ENCODE peak calls at places on chromosome X, in eight cellular contexts. One of them, this sample, is unnamed.

GRCh38 chrX:13087322-13088154 is 43.1 kb upstream of the FAM9C start:
- DNase-seq in right lobe of liver: no peak
- DNase-seq in GM12865: peak; percentile 95
- DNase-seq in fibroblast of pulmonary artery: peak; percentile 78
- DNase-seq in bronchial epithelial cell: peak; percentile 85
- DNase-seq in astrocyte of the cerebellum: peak; percentile 33
- DNase-seq in HFF-Myc: no peak
- DNase-seq in BJ: no peak
- DNase-seq in this sample: peak; percentile 89

GRCh38 chrX:41561045-41561444 is 113.9 kb downstream of the NYX start:
- DNase-seq in bronchial epithelial cell: peak; percentile 75
- DNase-seq in astrocyte of the cerebellum: peak; percentile 71
- DNase-seq in right lobe of liver: no peak
- DNase-seq in GM12865: peak; percentile 69
- DNase-seq in HFF-Myc: peak; percentile 52
- DNase-seq in BJ: peak; percentile 32
- DNase-seq in fibroblast of pulmonary artery: peak; percentile 91
- DNase-seq in this sample: peak; percentile 8

GRCh38 chrX:29872831-29873230 is 342.5 kb upstream of the MAGEB2 start:
- DNase-seq in bronchial epithelial cell: no peak
- DNase-seq in astrocyte of the cerebellum: no peak
- DNase-seq in BJ: no peak
- DNase-seq in right lobe of liver: no peak
- DNase-seq in fibroblast of pulmonary artery: no peak
- DNase-seq in HFF-Myc: no peak
- DNase-seq in GM12865: no peak
- DNase-seq in this sample: no peak

GRCh38 chrX:20347486-20347885 is 80.8 kb upstream of the RPS6KA3 start:
- DNase-seq in right lobe of liver: no peak
- DNase-seq in bronchial epithelial cell: no peak
- DNase-seq in fibroblast of pulmonary artery: peak; percentile 52
- DNase-seq in BJ: no peak
- DNase-seq in astrocyte of the cerebellum: no peak
- DNase-seq in HFF-Myc: no peak
- DNase-seq in GM12865: no peak
- DNase-seq in this sample: no peak

GRCh38 chrX:19613645-19614323 is 98.5 kb upstream of the MAP3K15 start:
- DNase-seq in bronchial epithelial cell: no peak
- DNase-seq in GM12865: no peak
- DNase-seq in astrocyte of the cerebellum: no peak
- DNase-seq in BJ: no peak
- DNase-seq in fibroblast of pulmonary artery: no peak
- DNase-seq in right lobe of liver: no peak
- DNase-seq in HFF-Myc: no peak
- DNase-seq in this sample: no peak

GRCh38 chrX:131397891-131398290 is 108.8 kb upstream of the IGSF1 start:
- DNase-seq in GM12865: no peak
- DNase-seq in bronchial epithelial cell: no peak
- DNase-seq in astrocyte of the cerebellum: no peak
- DNase-seq in HFF-Myc: no peak
- DNase-seq in right lobe of liver: no peak
- DNase-seq in fibroblast of pulmonary artery: no peak
- DNase-seq in BJ: no peak
- DNase-seq in this sample: peak; percentile 32

GRCh38 chrX:102063445-102064074 is 61.9 kb upstream of the TCEAL2 start:
- DNase-seq in HFF-Myc: no peak
- DNase-seq in right lobe of liver: no peak
- DNase-seq in GM12865: no peak
- DNase-seq in fibroblast of pulmonary artery: no peak
- DNase-seq in BJ: no peak
- DNase-seq in bronchial epithelial cell: no peak
- DNase-seq in astrocyte of the cerebellum: no peak
- DNase-seq in this sample: peak; percentile 19

GRCh38 chrX:153639177-153640044 is 7.6 kb upstream of the DUSP9 start:
- DNase-seq in BJ: no peak
- DNase-seq in bronchial epithelial cell: no peak
- DNase-seq in fibroblast of pulmonary artery: no peak
- DNase-seq in GM12865: no peak
- DNase-seq in HFF-Myc: no peak
- DNase-seq in astrocyte of the cerebellum: no peak
- DNase-seq in right lobe of liver: no peak
- DNase-seq in this sample: no peak

GRCh38 chrX:134933911-134934310 is 56.9 kb upstream of the SMIM10 start:
- DNase-seq in BJ: no peak
- DNase-seq in right lobe of liver: no peak
- DNase-seq in astrocyte of the cerebellum: no peak
- DNase-seq in fibroblast of pulmonary artery: no peak
- DNase-seq in bronchial epithelial cell: no peak
- DNase-seq in GM12865: no peak
- DNase-seq in HFF-Myc: no peak
- DNase-seq in this sample: no peak

GRCh38 chrX:69705818-69706217 is 89.9 kb downstream of the EDA start:
- DNase-seq in right lobe of liver: no peak
- DNase-seq in bronchial epithelial cell: no peak
- DNase-seq in GM12865: no peak
- DNase-seq in astrocyte of the cerebellum: no peak
- DNase-seq in fibroblast of pulmonary artery: no peak
- DNase-seq in BJ: no peak
- DNase-seq in HFF-Myc: no peak
- DNase-seq in this sample: no peak
- TF ChIP-seq CTCF in right lobe of liver: no peak
- TF ChIP-seq CTCF in bronchial epithelial cell: no peak
- TF ChIP-seq CTCF in GM12865: no peak
- TF ChIP-seq CTCF in astrocyte of the cerebellum: no peak
- TF ChIP-seq CTCF in fibroblast of pulmonary artery: no peak
- TF ChIP-seq CTCF in BJ: no peak
- TF ChIP-seq CTCF in HFF-Myc: no peak
- TF ChIP-seq CTCF in this sample: no peak

GRCh38 chrX:57265126-57265525 is 21.4 kb upstream of the FAAH2 start:
- DNase-seq in right lobe of liver: no peak
- DNase-seq in bronchial epithelial cell: no peak
- DNase-seq in GM12865: no peak
- DNase-seq in astrocyte of the cerebellum: no peak
- DNase-seq in fibroblast of pulmonary artery: no peak
- DNase-seq in HFF-Myc: no peak
- DNase-seq in BJ: no peak
- DNase-seq in this sample: no peak

GRCh38 chrX:57266871-57267270 is 19.6 kb upstream of the FAAH2 start:
- DNase-seq in HFF-Myc: no peak
- DNase-seq in BJ: no peak
- DNase-seq in bronchial epithelial cell: no peak
- DNase-seq in astrocyte of the cerebellum: no peak
- DNase-seq in fibroblast of pulmonary artery: no peak
- DNase-seq in right lobe of liver: no peak
- DNase-seq in GM12865: no peak
- DNase-seq in this sample: no peak

GRCh38 chrX:57266275-57266674 is 20.2 kb upstream of the FAAH2 start:
- DNase-seq in GM12865: no peak
- DNase-seq in right lobe of liver: no peak
- DNase-seq in bronchial epithelial cell: no peak
- DNase-seq in fibroblast of pulmonary artery: no peak
- DNase-seq in astrocyte of the cerebellum: no peak
- DNase-seq in BJ: no peak
- DNase-seq in HFF-Myc: no peak
- DNase-seq in this sample: no peak

GRCh38 chrX:57267308-57267707 is 19.2 kb upstream of the FAAH2 start:
- DNase-seq in astrocyte of the cerebellum: no peak
- DNase-seq in bronchial epithelial cell: no peak
- DNase-seq in HFF-Myc: no peak
- DNase-seq in BJ: no peak
- DNase-seq in fibroblast of pulmonary artery: no peak
- DNase-seq in right lobe of liver: no peak
- DNase-seq in GM12865: no peak
- DNase-seq in this sample: no peak

GRCh38 chrX:57270980-57271379 is 15.5 kb upstream of the FAAH2 start:
- DNase-seq in HFF-Myc: no peak
- DNase-seq in fibroblast of pulmonary artery: no peak
- DNase-seq in BJ: no peak
- DNase-seq in bronchial epithelial cell: no peak
- DNase-seq in GM12865: no peak
- DNase-seq in right lobe of liver: no peak
- DNase-seq in astrocyte of the cerebellum: no peak
- DNase-seq in this sample: no peak
- H3K4me3 ChIP-seq in HFF-Myc: no peak overlapping the region
- H3K4me3 ChIP-seq in fibroblast of pulmonary artery: no peak overlapping the region
- H3K4me3 ChIP-seq in BJ: no peak overlapping the region
- H3K4me3 ChIP-seq in bronchial epithelial cell: no peak overlapping the region
- H3K4me3 ChIP-seq in GM12865: no peak overlapping the region
- H3K4me3 ChIP-seq in right lobe of liver: no peak overlapping the region
- H3K4me3 ChIP-seq in astrocyte of the cerebellum: no peak overlapping the region
- H3K4me3 ChIP-seq in this sample: no peak overlapping the region

DNA sequence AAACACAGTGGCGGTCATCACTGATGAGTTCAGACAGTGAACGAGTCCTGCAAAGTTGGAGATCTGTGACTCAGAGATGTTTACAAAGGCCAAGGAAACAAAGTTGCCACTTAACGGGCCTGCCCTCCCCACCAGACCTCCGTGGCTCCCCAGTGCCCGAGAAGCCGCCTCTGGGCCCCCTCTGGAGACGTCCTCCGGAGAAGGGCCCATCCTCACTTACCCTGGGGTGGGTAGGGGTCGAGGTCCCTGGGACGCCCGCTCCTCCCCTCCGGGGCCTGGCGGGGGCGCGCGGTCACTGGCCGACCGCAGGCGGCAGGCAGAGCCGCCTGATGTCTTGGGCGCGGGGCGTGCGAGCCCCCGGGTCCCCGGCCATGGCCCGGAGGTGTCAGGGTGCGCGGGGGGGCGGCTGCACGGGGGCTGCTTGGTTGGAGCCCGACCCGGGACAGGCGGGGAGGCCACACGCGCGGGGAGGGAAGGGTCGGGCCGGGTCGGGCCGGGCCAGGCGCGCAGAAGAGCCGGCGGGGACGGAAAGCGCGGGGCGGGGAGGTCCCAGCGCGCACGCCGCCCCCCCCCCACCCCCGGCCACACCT is 590 bp downstream of the DHRSX start:
- DNase-seq in BJ: no peak
- DNase-seq in right lobe of liver: peak; percentile 64
- DNase-seq in HFF-Myc: no peak
- DNase-seq in fibroblast of pulmonary artery: peak; percentile 55
- DNase-seq in astrocyte of the cerebellum: no peak
- DNase-seq in GM12865: peak; percentile 25
- DNase-seq in bronchial epithelial cell: peak; percentile 55
- DNase-seq in this sample: peak; percentile 62
- TF ChIP-seq CTCF in BJ: peak; percentile 8
- TF ChIP-seq CTCF in right lobe of liver: peak; percentile 35
- TF ChIP-seq CTCF in HFF-Myc: no peak
- TF ChIP-seq CTCF in fibroblast of pulmonary artery: no peak
- TF ChIP-seq CTCF in astrocyte of the cerebellum: no peak
- TF ChIP-seq CTCF in GM12865: no peak
- TF ChIP-seq CTCF in bronchial epithelial cell: no peak
- TF ChIP-seq CTCF in this sample: peak; percentile 66

DNA sequence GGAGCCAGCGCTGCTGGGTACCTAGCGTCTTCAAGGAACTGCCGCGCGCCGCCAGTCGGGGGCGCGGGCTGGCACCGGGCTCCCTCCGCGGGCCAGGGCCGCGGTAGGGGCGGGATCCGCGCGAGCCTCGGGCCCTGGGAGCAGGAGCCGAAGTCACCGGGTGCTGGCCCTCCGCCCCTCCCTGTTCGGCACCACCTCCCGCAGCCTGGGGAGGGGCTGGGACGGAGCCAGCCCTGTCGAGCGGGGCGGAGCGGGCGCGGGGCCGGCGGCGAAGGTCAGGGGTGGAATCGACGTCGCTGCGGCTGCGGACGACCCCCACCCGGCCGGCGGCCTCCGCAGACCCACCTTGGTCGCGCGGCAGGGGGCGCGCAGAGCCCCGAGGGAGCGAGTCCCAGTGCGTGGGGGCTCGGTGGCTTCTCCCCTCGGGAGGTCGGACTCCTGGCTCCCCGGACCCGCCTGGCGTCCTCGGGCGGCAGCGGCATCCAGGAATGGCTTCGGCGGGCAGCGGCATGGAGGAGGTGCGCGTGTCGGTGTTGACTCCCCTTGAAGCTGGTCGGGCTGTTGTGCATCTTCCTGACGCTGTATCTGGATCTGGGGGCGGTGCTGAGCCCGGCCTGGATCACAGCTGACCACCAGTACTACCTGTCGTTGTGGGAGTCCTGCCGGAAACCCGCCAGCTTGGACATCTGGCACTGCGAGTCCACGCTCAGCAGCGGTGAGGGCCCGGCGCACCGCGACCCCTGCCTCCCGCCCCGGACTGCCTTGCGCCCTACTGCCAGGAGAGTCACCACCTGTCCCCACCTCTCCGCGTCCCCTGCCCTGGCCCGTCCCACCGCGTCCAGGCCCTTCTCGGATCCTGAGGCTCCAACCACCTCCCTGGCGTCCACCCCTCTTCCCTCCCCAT is 50.5 kb upstream of the FAM47C start:
- DNase-seq in astrocyte of the cerebellum: no peak
- DNase-seq in fibroblast of pulmonary artery: no peak
- DNase-seq in BJ: no peak
- DNase-seq in right lobe of liver: peak; percentile 81
- DNase-seq in bronchial epithelial cell: no peak
- DNase-seq in HFF-Myc: no peak
- DNase-seq in GM12865: no peak
- DNase-seq in this sample: no peak
- H3K4me3 ChIP-seq in astrocyte of the cerebellum: peak overlapping the region; percentile 45
- H3K4me3 ChIP-seq in fibroblast of pulmonary artery: no peak overlapping the region
- H3K4me3 ChIP-seq in BJ: no peak overlapping the region
- H3K4me3 ChIP-seq in right lobe of liver: peak overlapping the region; percentile 60
- H3K4me3 ChIP-seq in bronchial epithelial cell: peak overlapping the region; percentile 29
- H3K4me3 ChIP-seq in HFF-Myc: no peak overlapping the region
- H3K4me3 ChIP-seq in GM12865: no peak overlapping the region
- H3K4me3 ChIP-seq in this sample: no peak overlapping the region

GRCh38 chrX:51487960-51488267 is 8.5 kb downstream of the NUDT11 start:
- DNase-seq in right lobe of liver: no peak
- DNase-seq in bronchial epithelial cell: no peak
- DNase-seq in fibroblast of pulmonary artery: no peak
- DNase-seq in astrocyte of the cerebellum: no peak
- DNase-seq in BJ: no peak
- DNase-seq in HFF-Myc: no peak
- DNase-seq in GM12865: no peak
- DNase-seq in this sample: no peak
- TF ChIP-seq CTCF in right lobe of liver: no peak
- TF ChIP-seq CTCF in bronchial epithelial cell: no peak
- TF ChIP-seq CTCF in fibroblast of pulmonary artery: no peak
- TF ChIP-seq CTCF in astrocyte of the cerebellum: no peak
- TF ChIP-seq CTCF in BJ: no peak
- TF ChIP-seq CTCF in HFF-Myc: no peak
- TF ChIP-seq CTCF in GM12865: no peak
- TF ChIP-seq CTCF in this sample: peak; percentile 3

GRCh38 chrX:23332101-23332887 is 2.4 kb upstream of the PTCHD1 start:
- DNase-seq in bronchial epithelial cell: no peak
- DNase-seq in BJ: no peak
- DNase-seq in GM12865: no peak
- DNase-seq in astrocyte of the cerebellum: no peak
- DNase-seq in right lobe of liver: no peak
- DNase-seq in fibroblast of pulmonary artery: no peak
- DNase-seq in HFF-Myc: no peak
- DNase-seq in this sample: no peak
- H3K4me3 ChIP-seq in bronchial epithelial cell: no peak overlapping the region
- H3K4me3 ChIP-seq in BJ: no peak overlapping the region
- H3K4me3 ChIP-seq in GM12865: no peak overlapping the region
- H3K4me3 ChIP-seq in astrocyte of the cerebellum: no peak overlapping the region
- H3K4me3 ChIP-seq in right lobe of liver: no peak overlapping the region
- H3K4me3 ChIP-seq in fibroblast of pulmonary artery: no peak overlapping the region
- H3K4me3 ChIP-seq in HFF-Myc: no peak overlapping the region
- H3K4me3 ChIP-seq in this sample: no peak overlapping the region